ENCODE peak calls at places on chromosomes 16 and 17, in seven cellular contexts. W is IMR-90, H is breast epithelium, X is stomach, A is gastrocnemius medialis, D is heart left ventricle, N is A549. Y is an unnamed sample.

GRCh38 chr16:70725024-70725911 is 39.4 kb upstream of the MTSS2 start:
- DNase-seq in X (no peak), N (no peak), W (no peak), H (peak; percentile 49), A (peak; percentile 71), D (no peak), Y (no peak)

GRCh38 chr17:34252890-34253525 is 2.1 kb upstream of the CCL2 start:
- DNase-seq in N (no peak), A (no peak), H (no peak), D (no peak), W (no peak), X (no peak), Y (no peak)

GRCh38 chr17:41416478-41416877 is 7.9 kb downstream of the KRT37 start:
- DNase-seq in D (no peak), H (no peak), X (no peak), W (no peak), N (no peak), A (no peak), Y (no peak)

GRCh38 chr17:78789663-78790181 is 7.6 kb upstream of the CYTH1 start:
- DNase-seq in A (peak; percentile 70), H (no peak), W (peak; percentile 89), X (peak; percentile 90), N (no peak), D (peak; percentile 83), Y (peak; percentile 79)

GRCh38 chr17:56125830-56126819 is 27.1 kb upstream of the ANKFN1 start:
- DNase-seq in D (no peak), X (no peak), H (peak; percentile 26), A (no peak), W (peak; percentile 74), N (no peak), Y (peak; percentile 79)

GRCh38 chr17:29251969-29252866 is 5.6 kb downstream of the CRYBA1 start:
- DNase-seq in A (no peak), H (no peak), X (no peak), W (peak; percentile 50), D (no peak), N (peak; percentile 63), Y (no peak)

GRCh38 chr17:55062921-55063320 is 94.4 kb downstream of the STXBP4 start:
- DNase-seq in X (no peak), W (peak; percentile 63), A (no peak), H (no peak), N (no peak), D (no peak), Y (no peak)

GRCh38 chr16:54931041-54931756 is 534 bp downstream of the IRX5 start:
- DNase-seq in A (no peak), X (no peak), W (no peak), H (no peak), D (peak; percentile 51), N (peak; percentile 20), Y (no peak)

GRCh38 chr16:14627088-14627487 is 3.0 kb downstream of the PARN start:
- DNase-seq in N (no peak), D (no peak), W (no peak), H (no peak), X (no peak), A (no peak), Y (no peak)

GRCh38 chr17:67554634-67555033 is 163.1 kb upstream of the NOL11 start:
- DNase-seq in D (no peak), W (no peak), N (no peak), H (no peak), X (no peak), A (no peak), Y (no peak)

GRCh38 chr17:64508683-64509082 is 1.9 kb downstream of the CEP95 start:
- DNase-seq in N (no peak), W (no peak), D (no peak), H (no peak), A (no peak), X (no peak), Y (no peak)

GRCh38 chr17:10842658-10843057 is 4.8 kb upstream of the PIRT start:
- DNase-seq in A (no peak), N (no peak), D (no peak), H (no peak), X (peak; percentile 84), W (no peak), Y (peak; percentile 9)

GRCh38 chr16:56343661-56344517 is 81.5 kb downstream of the AMFR start:
- DNase-seq in X (no peak), D (no peak), W (no peak), H (no peak), N (no peak), A (no peak), Y (no peak)

GRCh38 chr16:56344518-56345405 is 80.6 kb downstream of the AMFR start:
- DNase-seq in N (no peak), A (no peak), H (no peak), X (no peak), D (no peak), W (no peak), Y (no peak)

GRCh38 chr16:56346131-56346890 is 79.0 kb downstream of the AMFR start:
- DNase-seq in D (no peak), A (no peak), H (no peak), X (no peak), W (no peak), N (no peak), Y (no peak)

GRCh38 chr16:56347166-56347565 is 78.2 kb downstream of the AMFR start:
- DNase-seq in X (no peak), A (no peak), N (no peak), H (no peak), W (no peak), D (no peak), Y (no peak)

DNA sequence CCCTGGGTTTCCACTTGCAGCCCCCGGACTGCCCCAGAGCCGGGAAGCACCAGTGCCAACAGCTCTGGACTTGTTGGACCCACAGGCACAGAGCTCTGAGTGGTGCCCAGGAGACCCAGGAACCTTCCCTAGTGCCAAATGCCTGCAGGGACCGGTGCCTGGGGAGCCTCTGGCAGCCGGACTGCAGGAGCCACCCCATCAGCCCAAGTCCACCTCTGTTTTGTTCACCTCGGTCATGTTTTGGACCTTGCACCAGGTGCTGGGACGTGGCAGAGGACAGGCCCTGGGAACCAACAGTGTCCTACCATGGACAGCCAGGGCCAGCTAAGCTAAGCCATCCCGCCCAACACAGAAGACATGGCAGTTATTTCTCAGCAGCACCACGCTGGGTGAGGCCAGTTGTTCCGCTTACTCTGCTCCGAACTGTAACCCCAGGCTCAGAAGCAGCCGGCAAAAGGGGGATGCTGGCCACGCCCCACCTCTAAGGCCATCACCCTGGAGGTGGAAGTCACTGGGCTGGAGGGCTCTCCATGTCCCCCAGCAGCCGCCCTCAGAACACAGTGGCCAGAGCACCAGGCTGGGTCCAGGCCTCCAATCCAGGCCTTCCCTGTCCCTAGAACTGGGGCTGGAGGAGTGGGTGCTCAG is 79.8 kb downstream of the AMFR start:
- DNase-seq in N (no peak), W (no peak), H (no peak), A (no peak), D (no peak), X (no peak), Y (no peak)
- TF ChIP-seq POLR2A in N (no peak), W (no peak), H (no peak), A (no peak), D (no peak), X (no peak), Y (no peak)

GRCh38 chr16:78642621-78643285 is 543.3 kb downstream of the WWOX start:
- DNase-seq in X (no peak), A (no peak), N (no peak), H (no peak), W (no peak), D (no peak), Y (no peak)

GRCh38 chr16:78640886-78641285 is 541.4 kb downstream of the WWOX start:
- DNase-seq in W (no peak), N (no peak), D (no peak), H (no peak), X (no peak), A (no peak), Y (no peak)

GRCh38 chr16:78638371-78638770 is 538.9 kb downstream of the WWOX start:
- DNase-seq in H (no peak), D (no peak), W (no peak), N (no peak), A (no peak), X (no peak), Y (no peak)

GRCh38 chr16:78639775-78640174 is 540.3 kb downstream of the WWOX start:
- DNase-seq in D (no peak), W (no peak), N (no peak), X (no peak), A (no peak), H (no peak), Y (no peak)

DNA sequence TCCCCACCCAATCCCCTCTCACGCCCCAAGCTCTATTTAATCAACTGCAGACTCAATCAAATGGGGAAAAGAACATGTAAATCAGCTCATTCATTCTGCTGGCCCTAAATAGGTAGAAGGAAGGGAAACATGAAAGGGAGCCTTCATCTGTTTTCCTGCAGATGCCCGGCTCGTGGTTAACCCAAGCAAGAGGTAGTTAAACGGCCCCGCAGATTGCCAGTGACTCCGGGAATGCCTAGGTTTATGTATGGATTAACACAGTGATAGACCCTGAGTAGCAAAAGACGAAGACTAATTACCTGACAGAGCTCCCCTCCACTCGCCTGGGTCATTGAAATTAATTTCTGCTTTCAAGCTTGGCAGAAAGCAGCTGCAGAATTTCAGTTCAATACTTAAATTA is 542.0 kb downstream of the WWOX start:
- DNase-seq in X (no peak), W (no peak), H (no peak), A (no peak), N (no peak), D (no peak), Y (no peak)
- H3K27ac ChIP-seq in X (no peak overlapping the region), W (no peak overlapping the region), H (no peak overlapping the region), A (no peak overlapping the region), N (no peak overlapping the region), D (no peak overlapping the region), Y (no peak overlapping the region)

DNA sequence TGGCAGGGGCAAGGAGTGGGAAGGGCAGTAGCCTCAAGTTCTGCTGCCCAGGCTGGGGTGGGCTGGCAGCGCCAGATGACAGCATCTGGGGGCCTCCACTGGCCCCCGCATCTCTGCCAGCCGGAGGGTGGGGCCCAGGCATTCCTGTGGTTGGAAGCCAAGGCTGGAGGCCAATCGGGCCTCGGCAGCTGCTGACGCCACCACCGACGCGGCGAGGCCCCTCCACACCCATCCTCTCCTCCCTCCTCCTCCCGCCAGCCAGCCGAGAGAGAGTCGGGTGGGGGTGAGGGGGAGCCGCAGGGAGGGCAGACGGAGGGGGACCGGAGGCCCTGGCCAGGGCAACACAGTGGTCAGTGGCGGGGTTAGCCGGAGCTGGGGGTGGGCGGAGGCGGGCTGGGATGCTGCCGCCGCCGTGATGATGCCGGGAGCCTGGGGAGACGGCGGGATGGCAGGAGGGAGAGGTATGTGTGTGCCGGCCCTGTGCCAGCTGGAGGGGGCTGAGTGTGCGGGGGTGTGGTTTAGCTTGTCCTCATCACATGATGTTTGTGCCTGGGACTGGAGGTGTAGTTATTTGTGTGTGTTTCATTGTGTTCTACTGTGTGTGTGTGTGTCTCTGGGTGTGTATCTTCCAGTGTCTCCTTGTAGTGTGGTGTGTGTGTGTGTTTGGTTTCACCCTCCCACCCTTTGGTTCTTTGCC is 36.6 kb downstream of the ARHGAP23 start:
- DNase-seq in N (peak; percentile 81), D (peak; percentile 94), A (peak; percentile 75), H (peak; percentile 88), W (peak; percentile 94), X (peak; percentile 70), Y (peak; percentile 70)
- TF ChIP-seq POLR2A in N (no peak), D (no peak), A (peak; percentile 53), H (no peak), W (peak; percentile 76), X (no peak), Y (peak; percentile 59)

DNA sequence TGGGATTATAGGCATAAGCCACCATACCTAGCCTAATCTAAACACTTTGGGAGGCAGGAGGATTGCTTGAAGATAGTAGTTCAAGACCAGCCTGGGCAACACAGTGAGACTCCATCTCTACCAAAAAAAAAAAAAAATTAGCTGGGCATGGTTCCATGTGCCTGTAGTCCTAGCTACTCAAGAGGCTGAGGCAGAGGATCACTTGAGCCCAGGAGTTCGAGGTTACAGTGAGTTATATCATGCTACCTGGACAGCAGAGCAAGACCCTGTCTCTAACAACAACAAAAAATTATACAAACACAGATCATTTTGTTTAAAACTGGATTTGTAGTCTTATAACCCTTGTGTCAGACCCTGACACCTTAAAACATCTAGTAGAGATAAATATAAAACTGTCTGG is 7.7 kb upstream of the C16orf54 start:
- DNase-seq in X (no peak), W (no peak), D (no peak), N (no peak), H (no peak), A (no peak), Y (no peak)
- H3K27ac ChIP-seq in X (no peak overlapping the region), W (no peak overlapping the region), D (no peak overlapping the region), N (no peak overlapping the region), H (no peak overlapping the region), A (no peak overlapping the region), Y (no peak overlapping the region)